ENCODE peak calls at places on chromosomes 16 and 17, in six cellular contexts. One of them, this sample, is unnamed.
A peak's percentile ranks its signal among the peaks of the same experiment; 100 is the strongest.

GRCh38 chr16:56191807-56192643 is 736 bp downstream of the GNAO1 start:
- DNase-seq in left ventricle myocardium inferior: no peak
- DNase-seq in Peyer's patch: no peak
- DNase-seq in body of pancreas: no peak
- DNase-seq in stomach: no peak
- DNase-seq in heart left ventricle: no peak
- DNase-seq in this sample: no peak

GRCh38 chr17:19265755-19266154 is 28.6 kb downstream of the EPN2 start:
- DNase-seq in left ventricle myocardium inferior: no peak
- DNase-seq in Peyer's patch: no peak
- DNase-seq in body of pancreas: no peak
- DNase-seq in stomach: no peak
- DNase-seq in heart left ventricle: no peak
- DNase-seq in this sample: no peak

GRCh38 chr16:52492789-52493357 is 54.1 kb downstream of the TOX3 start:
- DNase-seq in left ventricle myocardium inferior: no peak
- DNase-seq in Peyer's patch: no peak
- DNase-seq in body of pancreas: peak; percentile 45
- DNase-seq in stomach: no peak
- DNase-seq in heart left ventricle: no peak
- DNase-seq in this sample: no peak

GRCh38 chr17:9401434-9401833 is 174.2 kb downstream of the STX8 start:
- DNase-seq in left ventricle myocardium inferior: no peak
- DNase-seq in Peyer's patch: no peak
- DNase-seq in body of pancreas: no peak
- DNase-seq in stomach: no peak
- DNase-seq in heart left ventricle: no peak
- DNase-seq in this sample: peak; percentile 71

GRCh38 chr16:51393381-51394005 is 242.4 kb upstream of the SALL1 start:
- DNase-seq in left ventricle myocardium inferior: no peak
- DNase-seq in Peyer's patch: no peak
- DNase-seq in body of pancreas: no peak
- DNase-seq in stomach: no peak
- DNase-seq in heart left ventricle: no peak
- DNase-seq in this sample: no peak

GRCh38 chr17:61454095-61454931 is 2.1 kb downstream of the TBX4 start:
- DNase-seq in left ventricle myocardium inferior: no peak
- DNase-seq in Peyer's patch: no peak
- DNase-seq in body of pancreas: no peak
- DNase-seq in stomach: no peak
- DNase-seq in heart left ventricle: no peak
- DNase-seq in this sample: peak; percentile 53

GRCh38 chr17:56603486-56604238 is 10.2 kb downstream of the NOG start:
- DNase-seq in left ventricle myocardium inferior: no peak
- DNase-seq in Peyer's patch: no peak
- DNase-seq in body of pancreas: no peak
- DNase-seq in stomach: no peak
- DNase-seq in heart left ventricle: no peak
- DNase-seq in this sample: no peak

GRCh38 chr17:59620518-59621259 is 994 bp downstream of the CLTC start:
- DNase-seq in left ventricle myocardium inferior: peak; percentile 30
- DNase-seq in Peyer's patch: peak; percentile 41
- DNase-seq in body of pancreas: peak; percentile 66
- DNase-seq in stomach: peak; percentile 49
- DNase-seq in heart left ventricle: peak; percentile 48
- DNase-seq in this sample: peak; percentile 44

GRCh38 chr17:65011047-65011446 is 45.5 kb downstream of the GNA13 start:
- DNase-seq in left ventricle myocardium inferior: no peak
- DNase-seq in Peyer's patch: no peak
- DNase-seq in body of pancreas: no peak
- DNase-seq in stomach: no peak
- DNase-seq in heart left ventricle: no peak
- DNase-seq in this sample: no peak

GRCh38 chr17:77475012-77475976 is 334.5 kb downstream of the SEC14L1 start:
- DNase-seq in left ventricle myocardium inferior: no peak
- DNase-seq in Peyer's patch: peak; percentile 72
- DNase-seq in body of pancreas: peak; percentile 29
- DNase-seq in stomach: no peak
- DNase-seq in heart left ventricle: no peak
- DNase-seq in this sample: no peak

GRCh38 chr16:82655315-82655714 is 28.5 kb downstream of the CDH13 start:
- DNase-seq in left ventricle myocardium inferior: no peak
- DNase-seq in Peyer's patch: peak; percentile 65
- DNase-seq in body of pancreas: peak; percentile 18
- DNase-seq in stomach: peak; percentile 36
- DNase-seq in heart left ventricle: peak; percentile 39
- DNase-seq in this sample: peak; percentile 81

GRCh38 chr17:718075-718474 is 3.4 kb upstream of the VPS53 start:
- DNase-seq in left ventricle myocardium inferior: no peak
- DNase-seq in Peyer's patch: no peak
- DNase-seq in body of pancreas: no peak
- DNase-seq in stomach: no peak
- DNase-seq in heart left ventricle: no peak
- DNase-seq in this sample: no peak

GRCh38 chr17:77736207-77736600 is 222.3 kb upstream of the TNRC6C start:
- DNase-seq in left ventricle myocardium inferior: peak; percentile 26
- DNase-seq in Peyer's patch: no peak
- DNase-seq in body of pancreas: no peak
- DNase-seq in stomach: no peak
- DNase-seq in heart left ventricle: peak; percentile 38
- DNase-seq in this sample: no peak

GRCh38 chr17:49132699-49133364 is at the start of gene B4GALNT2:
- DNase-seq in left ventricle myocardium inferior: no peak
- DNase-seq in Peyer's patch: no peak
- DNase-seq in body of pancreas: peak; percentile 6
- DNase-seq in stomach: peak; percentile 35
- DNase-seq in heart left ventricle: no peak
- DNase-seq in this sample: peak; percentile 49

GRCh38 chr16:22189473-22190168 is 16.5 kb upstream of the EEF2K start:
- DNase-seq in left ventricle myocardium inferior: peak; percentile 66
- DNase-seq in Peyer's patch: peak; percentile 92
- DNase-seq in body of pancreas: peak; percentile 44
- DNase-seq in stomach: peak; percentile 88
- DNase-seq in heart left ventricle: peak; percentile 80
- DNase-seq in this sample: peak; percentile 7

GRCh38 chr17:81419333-81419885 is 24.2 kb downstream of the BAHCC1 start:
- DNase-seq in left ventricle myocardium inferior: peak; percentile 92
- DNase-seq in Peyer's patch: no peak
- DNase-seq in body of pancreas: peak; percentile 87
- DNase-seq in stomach: peak; percentile 84
- DNase-seq in heart left ventricle: peak; percentile 94
- DNase-seq in this sample: peak; percentile 99

GRCh38 chr17:71003736-71004135 is 834.4 kb downstream of the KCNJ2 start:
- DNase-seq in left ventricle myocardium inferior: no peak
- DNase-seq in Peyer's patch: no peak
- DNase-seq in body of pancreas: no peak
- DNase-seq in stomach: no peak
- DNase-seq in heart left ventricle: no peak
- DNase-seq in this sample: no peak

GRCh38 chr17:47742319-47743181 is 9.5 kb downstream of the TBX21 start:
- DNase-seq in left ventricle myocardium inferior: no peak
- DNase-seq in Peyer's patch: peak; percentile 45
- DNase-seq in body of pancreas: no peak
- DNase-seq in stomach: no peak
- DNase-seq in heart left ventricle: no peak
- DNase-seq in this sample: peak; percentile 77

GRCh38 chr16:24645739-24646645 is 83.5 kb upstream of the TNRC6A start:
- DNase-seq in left ventricle myocardium inferior: no peak
- DNase-seq in Peyer's patch: no peak
- DNase-seq in body of pancreas: peak; percentile 45
- DNase-seq in stomach: no peak
- DNase-seq in heart left ventricle: no peak
- DNase-seq in this sample: no peak

GRCh38 chr17:29590261-29590978 is 972 bp upstream of the GIT1 start:
- DNase-seq in left ventricle myocardium inferior: no peak
- DNase-seq in Peyer's patch: no peak
- DNase-seq in body of pancreas: no peak
- DNase-seq in stomach: no peak
- DNase-seq in heart left ventricle: peak; percentile 24
- DNase-seq in this sample: peak; percentile 48

GRCh38 chr17:57370583-57370982 is 114.3 kb downstream of the MSI2 start:
- DNase-seq in left ventricle myocardium inferior: no peak
- DNase-seq in Peyer's patch: no peak
- DNase-seq in body of pancreas: no peak
- DNase-seq in stomach: no peak
- DNase-seq in heart left ventricle: no peak
- DNase-seq in this sample: no peak

GRCh38 chr17:68451650-68452354 is 5.5 kb downstream of the WIPI1 start:
- DNase-seq in left ventricle myocardium inferior: no peak
- DNase-seq in Peyer's patch: no peak
- DNase-seq in body of pancreas: no peak
- DNase-seq in stomach: no peak
- DNase-seq in heart left ventricle: no peak
- DNase-seq in this sample: no peak

GRCh38 chr17:57486416-57486815 is 230.1 kb downstream of the MSI2 start:
- DNase-seq in left ventricle myocardium inferior: no peak
- DNase-seq in Peyer's patch: no peak
- DNase-seq in body of pancreas: no peak
- DNase-seq in stomach: no peak
- DNase-seq in heart left ventricle: no peak
- DNase-seq in this sample: no peak

GRCh38 chr16:30570621-30571443 is 682 bp downstream of the ZNF688 start:
- DNase-seq in left ventricle myocardium inferior: no peak
- DNase-seq in Peyer's patch: no peak
- DNase-seq in body of pancreas: no peak
- DNase-seq in stomach: peak; percentile 28
- DNase-seq in heart left ventricle: no peak
- DNase-seq in this sample: peak; percentile 33

GRCh38 chr17:60971515-60972369 is 294.1 kb downstream of the BCAS3 start:
- DNase-seq in left ventricle myocardium inferior: no peak
- DNase-seq in Peyer's patch: no peak
- DNase-seq in body of pancreas: peak; percentile 32
- DNase-seq in stomach: peak; percentile 40
- DNase-seq in heart left ventricle: peak; percentile 29
- DNase-seq in this sample: peak; percentile 72

GRCh38 chr17:55527520-55528118 is 16.4 kb upstream of the SMIM36 start:
- DNase-seq in left ventricle myocardium inferior: no peak
- DNase-seq in Peyer's patch: no peak
- DNase-seq in body of pancreas: peak; percentile 23
- DNase-seq in stomach: no peak
- DNase-seq in heart left ventricle: no peak
- DNase-seq in this sample: peak; percentile 69

DNA sequence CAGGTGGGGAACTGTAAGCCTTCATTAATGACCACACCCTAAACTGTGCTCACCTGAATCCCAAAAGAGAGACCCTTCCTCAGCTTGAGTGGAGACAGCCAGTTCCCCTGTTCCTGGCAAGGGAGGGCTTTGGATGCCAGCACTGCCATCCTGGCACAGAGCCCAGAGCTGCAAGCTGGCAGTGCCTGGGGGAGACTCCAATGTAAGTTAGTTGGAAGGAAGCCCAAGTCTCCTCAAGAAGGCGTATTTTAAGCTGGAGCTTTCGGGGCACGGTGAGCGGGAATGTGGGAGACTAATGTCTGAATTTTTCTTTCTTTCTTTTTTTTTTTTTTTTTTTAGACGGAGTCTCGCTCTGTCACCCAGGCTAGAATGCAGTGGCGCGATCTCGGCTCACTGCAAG is 4.7 kb downstream of the CDC42EP4 start:
- DNase-seq in left ventricle myocardium inferior: peak; percentile 58
- DNase-seq in Peyer's patch: no peak
- DNase-seq in body of pancreas: peak; percentile 73
- DNase-seq in stomach: peak; percentile 78
- DNase-seq in heart left ventricle: no peak
- DNase-seq in this sample: no peak
- H3K4me1 ChIP-seq in left ventricle myocardium inferior: peaks cover 95% of the 10 kb centered on the region
- H3K4me1 ChIP-seq in Peyer's patch: peaks cover 9% of the 10 kb centered on the region
- H3K4me1 ChIP-seq in body of pancreas: peaks cover 70% of the 10 kb centered on the region
- H3K4me1 ChIP-seq in stomach: peaks cover 82% of the 10 kb centered on the region
- H3K4me1 ChIP-seq in heart left ventricle: peaks cover 80% of the 10 kb centered on the region
- H3K4me1 ChIP-seq in this sample: peaks cover 44% of the 10 kb centered on the region

DNA sequence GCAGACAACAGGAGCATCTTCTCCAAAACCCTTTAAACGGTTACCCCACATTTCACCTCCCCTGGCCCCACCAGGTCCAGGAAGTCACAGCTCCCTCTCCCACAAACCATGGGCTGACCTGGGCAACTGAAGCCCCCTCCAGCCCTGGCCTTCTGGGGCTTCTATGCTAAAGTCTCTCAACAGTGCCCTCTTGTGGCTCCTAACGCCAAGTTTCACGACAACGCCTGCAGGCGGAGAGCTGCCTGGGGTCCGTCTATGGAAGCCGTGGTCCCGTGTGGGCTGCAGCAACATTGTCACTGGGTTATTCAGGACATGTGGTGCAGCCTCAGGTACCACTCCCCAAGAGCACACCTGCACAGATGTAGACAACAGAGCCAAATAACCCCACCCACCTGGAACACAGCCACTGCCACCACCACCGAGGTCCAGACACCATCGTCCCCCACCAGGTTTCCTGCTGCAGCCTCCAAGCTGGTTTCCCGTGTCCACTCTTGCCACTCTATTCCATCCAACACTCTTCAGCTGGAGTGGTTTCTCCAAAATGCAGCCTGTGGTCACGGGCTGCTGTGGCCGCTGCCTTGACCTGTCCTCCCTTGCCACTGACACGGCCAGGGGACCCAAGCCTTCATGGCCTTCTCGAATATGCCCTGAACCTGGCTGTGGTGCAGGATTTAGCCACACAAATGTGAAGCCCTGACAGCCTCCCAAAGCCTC is 19.1 kb downstream of the C16orf95 start:
- DNase-seq in left ventricle myocardium inferior: no peak
- DNase-seq in Peyer's patch: no peak
- DNase-seq in body of pancreas: no peak
- DNase-seq in stomach: no peak
- DNase-seq in heart left ventricle: no peak
- DNase-seq in this sample: peak; percentile 80
- TF ChIP-seq CTCF in left ventricle myocardium inferior: peak; percentile 70
- TF ChIP-seq CTCF in Peyer's patch: no peak
- TF ChIP-seq CTCF in body of pancreas: peak; percentile 24
- TF ChIP-seq CTCF in stomach: peak; percentile 28
- TF ChIP-seq CTCF in heart left ventricle: peak; percentile 64
- TF ChIP-seq CTCF in this sample: peak; percentile 72

GRCh38 chr16:8959921-8960787 is 3.6 kb downstream of the USP7 start:
- DNase-seq in left ventricle myocardium inferior: no peak
- DNase-seq in Peyer's patch: peak; percentile 54
- DNase-seq in body of pancreas: no peak
- DNase-seq in stomach: no peak
- DNase-seq in heart left ventricle: no peak
- DNase-seq in this sample: peak; percentile 44
- H3K27ac ChIP-seq in left ventricle myocardium inferior: peak overlapping the region; percentile 58
- H3K27ac ChIP-seq in Peyer's patch: peak overlapping the region; percentile 89
- H3K27ac ChIP-seq in body of pancreas: peak overlapping the region; percentile 35
- H3K27ac ChIP-seq in stomach: peak overlapping the region; percentile 57
- H3K27ac ChIP-seq in heart left ventricle: no peak overlapping the region
- H3K27ac ChIP-seq in this sample: no peak overlapping the region

DNA sequence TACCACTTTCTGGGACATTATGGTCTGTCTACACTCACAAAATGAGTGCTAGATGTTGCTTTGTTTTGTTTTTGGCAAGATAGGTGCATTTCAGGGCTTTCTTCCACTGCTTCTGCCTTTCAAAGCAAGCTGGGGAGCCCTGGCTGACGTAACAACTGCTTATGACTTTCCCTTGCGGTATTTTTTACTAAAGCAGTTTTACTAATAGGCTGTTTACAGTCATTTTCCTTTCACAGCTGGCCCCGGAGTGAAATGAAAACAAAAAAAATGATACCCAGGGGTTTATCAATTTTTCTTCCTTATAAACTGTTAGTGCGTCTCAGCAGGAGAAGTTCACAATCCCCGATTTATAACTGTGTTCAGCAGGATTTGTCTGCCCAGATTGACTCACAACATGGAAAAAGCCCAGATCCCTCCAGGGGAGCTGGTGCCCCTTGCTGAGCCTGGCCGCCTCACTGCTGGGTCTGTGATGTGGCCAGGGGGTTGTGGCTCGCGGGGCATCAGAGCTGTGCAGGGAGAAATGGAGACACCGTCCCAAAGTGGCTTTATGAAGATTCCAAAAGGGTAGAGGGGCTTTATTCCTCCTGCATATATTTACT is 184.4 kb upstream of the HS3ST3A1 start:
- DNase-seq in left ventricle myocardium inferior: no peak
- DNase-seq in Peyer's patch: no peak
- DNase-seq in body of pancreas: no peak
- DNase-seq in stomach: no peak
- DNase-seq in heart left ventricle: no peak
- DNase-seq in this sample: no peak
- H3K4me1 ChIP-seq in left ventricle myocardium inferior: peaks cover 12% of the 10 kb centered on the region
- H3K4me1 ChIP-seq in Peyer's patch: no peaks in the 10 kb centered on the region
- H3K4me1 ChIP-seq in body of pancreas: no peaks in the 10 kb centered on the region
- H3K4me1 ChIP-seq in stomach: no peaks in the 10 kb centered on the region
- H3K4me1 ChIP-seq in heart left ventricle: peaks cover 4% of the 10 kb centered on the region
- H3K4me1 ChIP-seq in this sample: peaks cover 8% of the 10 kb centered on the region

This sample was measured in cardiac muscle cell.